ENCODE peak calls at places on chromosomes 7 and 10, in four cellular contexts. Y is left ventricle myocardium inferior, P is A673, Z is colonic mucosa. S is an unnamed sample. For H3K27me3, the result is how much of the 10 kb centered on the place peaks cover.

GRCh38 chr7:43454936-43455518 is 127.9 kb upstream of the STK17A start:
- DNase-seq in Y (no peak), P (peak), Z (no peak), S (peak)

GRCh38 chr7:29327455-29327854 is 132.9 kb downstream of the CHN2 start:
- DNase-seq in Y (no peak), P (peak), Z (no peak), S (no peak)

GRCh38 chr7:153193144-153193595 is 433.6 kb downstream of the ACTR3B start:
- DNase-seq in Y (no peak), P (peak), Z (no peak), S (peak)

GRCh38 chr7:36905836-36906235 is 181.5 kb upstream of the AOAH start:
- DNase-seq in Y (no peak), P (no peak), Z (no peak), S (no peak)

GRCh38 chr7:94654764-94655561 is 970 bp downstream of the SGCE start:
- DNase-seq in Y (peak), P (peak), Z (no peak), S (no peak)

GRCh38 chr7:111242361-111242760 is 151.4 kb downstream of the LRRN3 start:
- DNase-seq in Y (no peak), P (no peak), Z (no peak), S (no peak)

GRCh38 chr10:126518186-126519080 is 130.2 kb upstream of the ADAM12 start:
- DNase-seq in Y (no peak), P (no peak), Z (no peak), S (no peak)

GRCh38 chr10:100713859-100714565 is 31.4 kb upstream of the PAX2 start:
- DNase-seq in Y (no peak), P (no peak), Z (no peak), S (peak)

GRCh38 chr7:9091282-9091681 is 657.9 kb downstream of the NXPH1 start:
- DNase-seq in Y (no peak), P (no peak), Z (no peak), S (no peak)

GRCh38 chr7:151435971-151436370 is 4.0 kb downstream of the CRYGN start:
- DNase-seq in Y (no peak), P (no peak), Z (no peak), S (peak)

GRCh38 chr10:119208553-119208940 is 1.2 kb downstream of the GRK5 start:
- DNase-seq in Y (no peak), P (no peak), Z (no peak), S (no peak)

GRCh38 chr10:119211176-119211575 is 3.8 kb downstream of the GRK5 start:
- DNase-seq in Y (no peak), P (no peak), Z (no peak), S (no peak)

GRCh38 chr10:119209050-119209735 is 1.8 kb downstream of the GRK5 start:
- DNase-seq in Y (peak), P (peak), Z (peak), S (peak)

GRCh38 chr10:119210633-119211032 is 3.3 kb downstream of the GRK5 start:
- DNase-seq in Y (no peak), P (no peak), Z (no peak), S (no peak)

DNA sequence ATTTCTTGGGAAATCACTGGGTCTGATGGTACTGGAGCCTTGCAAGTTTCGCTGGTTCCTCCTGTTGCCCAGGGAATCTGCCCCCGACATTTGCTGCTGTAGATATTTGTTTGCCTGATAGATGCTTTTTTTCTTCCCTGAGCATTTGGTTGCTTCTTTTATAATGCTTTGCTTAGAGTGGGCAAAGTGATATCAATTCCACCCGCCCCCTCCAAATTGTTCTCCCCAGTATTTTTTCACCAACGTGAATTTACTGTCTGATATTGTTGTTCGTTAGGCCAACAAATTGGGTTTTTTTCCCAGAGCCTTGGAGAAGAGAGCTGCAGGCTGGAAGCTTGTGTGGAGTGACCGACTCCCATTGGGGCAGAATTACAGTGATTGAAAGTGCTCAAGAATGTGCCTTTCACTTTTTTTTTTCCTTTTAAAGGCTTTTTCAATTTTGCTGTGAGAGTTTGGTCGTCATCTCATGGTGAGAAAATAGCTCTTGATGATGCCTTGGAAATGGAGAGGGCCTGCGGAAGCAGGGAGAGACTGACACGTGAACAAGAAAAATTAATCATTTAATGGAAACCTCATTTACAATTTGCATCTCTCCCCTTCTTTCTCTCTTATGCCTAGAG is 2.5 kb downstream of the GRK5 start:
- DNase-seq in Y (no peak), P (no peak), Z (no peak), S (no peak)
- H3K4me3 ChIP-seq in Y (peak), P (peak), Z (no peak), S (no peak)

GRCh38 chr7:2118630-2119190 is 114.0 kb downstream of the MAD1L1 start:
- DNase-seq in Y (no peak), P (no peak), Z (no peak), S (no peak)
- H3K27me3 ChIP-seq in Y (under half), P (under half), Z (under half), S (under half)

GRCh38 chr10:12637649-12638048 is 288.3 kb downstream of the CAMK1D start:
- DNase-seq in Y (no peak), P (no peak), Z (no peak), S (no peak)
- H3K4me3 ChIP-seq in Y (no peak), P (no peak), Z (no peak), S (no peak)

GRCh38 chr7:35259555-35259954 is 5.7 kb upstream of the TBX20 start:
- DNase-seq in Y (no peak), P (no peak), Z (no peak), S (no peak)
- H3K27me3 ChIP-seq in Y (half or more), P (half or more), Z (half or more), S (half or more)

GRCh38 chr7:27144799-27145166 is 1.3 kb upstream of the HOXA5 start:
- DNase-seq in Y (no peak), P (no peak), Z (peak), S (peak)

GRCh38 chr7:27147211-27148030 is at the start of gene HOXA6:
- DNase-seq in Y (no peak), P (peak), Z (peak), S (peak)

GRCh38 chr7:27145167-27145883 is 1.8 kb upstream of the HOXA5 start:
- DNase-seq in Y (no peak), P (no peak), Z (peak), S (peak)

GRCh38 chr7:27146491-27147210 is 923 bp downstream of the HOXA6 start:
- DNase-seq in Y (no peak), P (no peak), Z (peak), S (peak)

DNA sequence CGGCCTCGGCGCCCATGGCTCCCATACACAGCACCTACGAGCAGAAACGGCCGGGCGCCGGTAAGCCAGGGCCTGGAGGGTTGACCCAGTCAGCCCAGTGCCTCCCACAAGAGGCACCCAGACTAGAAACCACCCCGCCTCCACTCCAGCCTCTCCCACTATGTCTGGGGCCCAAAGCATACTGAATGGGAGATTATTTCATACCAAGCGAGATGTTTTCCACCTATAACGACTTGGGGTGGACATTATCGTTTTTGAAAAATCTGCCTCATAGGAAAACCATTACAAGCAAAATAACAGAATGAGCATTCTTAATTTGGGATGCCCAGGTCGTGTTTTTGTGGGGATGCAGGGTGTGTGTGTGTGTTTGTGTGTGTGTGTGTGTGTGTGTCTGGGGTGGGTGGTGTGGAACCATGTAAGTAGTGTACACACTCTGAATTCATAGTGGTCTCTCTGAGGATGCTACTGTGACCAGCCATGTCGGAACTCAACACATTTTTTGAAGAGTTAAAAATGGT is 1.6 kb downstream of the HOXA6 start:
- DNase-seq in Y (no peak), P (no peak), Z (no peak), S (peak)
- H3K4me3 ChIP-seq in Y (no peak), P (no peak), Z (no peak), S (no peak)

DNA sequence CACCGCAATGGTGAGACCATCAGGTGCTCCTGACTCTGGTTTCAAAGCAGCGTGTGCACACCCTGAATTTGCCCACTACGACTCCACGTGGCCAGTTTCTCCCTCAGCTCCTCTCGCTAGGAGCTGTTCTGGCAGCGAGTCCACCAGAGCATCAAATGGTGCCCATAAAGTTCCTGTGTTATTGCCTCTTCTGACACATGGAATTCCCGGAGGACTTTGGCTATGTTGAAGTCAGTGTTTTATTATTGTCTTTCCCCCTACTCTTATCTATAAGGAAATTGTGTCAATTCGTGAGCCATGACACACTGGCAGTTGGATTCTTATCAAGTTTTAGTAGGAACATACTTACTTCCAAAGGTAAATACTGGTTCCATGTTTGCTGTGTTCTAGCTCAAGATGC is 53.9 kb upstream of the NPVF start:
- DNase-seq in Y (no peak), P (no peak), Z (peak), S (no peak)
- H3K27me3 ChIP-seq in Y (under half), P (under half), Z (under half), S (under half)

GRCh38 chr7:7884855-7885254 is 83.7 kb upstream of the GLCCI1 start:
- DNase-seq in Y (no peak), P (no peak), Z (no peak), S (no peak)

GRCh38 chr7:7895754-7896153 is 72.8 kb upstream of the GLCCI1 start:
- DNase-seq in Y (no peak), P (no peak), Z (no peak), S (no peak)

GRCh38 chr7:7895004-7895650 is 73.5 kb upstream of the GLCCI1 start:
- DNase-seq in Y (no peak), P (no peak), Z (no peak), S (no peak)

GRCh38 chr7:7889791-7890568 is 78.6 kb upstream of the GLCCI1 start:
- DNase-seq in Y (no peak), P (no peak), Z (no peak), S (no peak)
- H3K4me3 ChIP-seq in Y (no peak), P (no peak), Z (no peak), S (no peak)

GRCh38 chr7:1240296-1240820 is 7.7 kb downstream of the UNCX start:
- DNase-seq in Y (no peak), P (no peak), Z (no peak), S (no peak)

GRCh38 chr7:1237704-1238255 is 5.1 kb downstream of the UNCX start:
- DNase-seq in Y (no peak), P (no peak), Z (no peak), S (no peak)

GRCh38 chr7:1240917-1241509 is 8.3 kb downstream of the UNCX start:
- DNase-seq in Y (no peak), P (no peak), Z (no peak), S (peak)

GRCh38 chr7:1238363-1239331 is 6.0 kb downstream of the UNCX start:
- DNase-seq in Y (no peak), P (no peak), Z (no peak), S (peak)

GRCh38 chr7:1239455-1240295 is 7.0 kb downstream of the UNCX start:
- DNase-seq in Y (no peak), P (no peak), Z (no peak), S (no peak)
- H3K27me3 ChIP-seq in Y (half or more), P (half or more), Z (half or more), S (half or more)

S was measured in H7.